ENCODE peak calls at places on chromosomes 16 and 17, in nine cellular contexts. One of them, this sample, is unnamed.

GRCh38 chr16:20844588-20844987 is 38.3 kb downstream of the REXO5 start:
- DNase-seq in type B pancreatic cell: no peak
- DNase-seq in colonic mucosa: no peak
- DNase-seq in IMR-90: no peak
- DNase-seq in upper lobe of right lung: no peak
- DNase-seq in CD14-positive monocyte: no peak
- DNase-seq in tibial nerve: no peak
- DNase-seq in A549: no peak
- DNase-seq in testis: no peak
- DNase-seq in this sample: no peak

GRCh38 chr17:45895304-45895968 is 1.1 kb downstream of the MAPT start:
- DNase-seq in A549: peak
- DNase-seq in colonic mucosa: no peak
- DNase-seq in testis: no peak
- DNase-seq in type B pancreatic cell: no peak
- DNase-seq in IMR-90: no peak
- DNase-seq in tibial nerve: no peak
- DNase-seq in CD14-positive monocyte: no peak
- DNase-seq in upper lobe of right lung: no peak
- DNase-seq in this sample: no peak

GRCh38 chr17:29344201-29344856 is 45.8 kb upstream of the TAOK1 start:
- DNase-seq in testis: no peak
- DNase-seq in colonic mucosa: no peak
- DNase-seq in tibial nerve: no peak
- DNase-seq in type B pancreatic cell: no peak
- DNase-seq in A549: no peak
- DNase-seq in upper lobe of right lung: no peak
- DNase-seq in CD14-positive monocyte: no peak
- DNase-seq in IMR-90: no peak
- DNase-seq in this sample: no peak

GRCh38 chr17:77647531-77647930 is 311.0 kb upstream of the TNRC6C start:
- DNase-seq in A549: no peak
- DNase-seq in tibial nerve: no peak
- DNase-seq in upper lobe of right lung: peak
- DNase-seq in CD14-positive monocyte: no peak
- DNase-seq in testis: no peak
- DNase-seq in colonic mucosa: no peak
- DNase-seq in IMR-90: no peak
- DNase-seq in type B pancreatic cell: peak
- DNase-seq in this sample: no peak

GRCh38 chr16:4477966-4478365 is 1.8 kb downstream of the HMOX2 start:
- DNase-seq in A549: no peak
- DNase-seq in IMR-90: peak
- DNase-seq in colonic mucosa: no peak
- DNase-seq in testis: no peak
- DNase-seq in CD14-positive monocyte: peak
- DNase-seq in upper lobe of right lung: no peak
- DNase-seq in tibial nerve: no peak
- DNase-seq in type B pancreatic cell: no peak
- DNase-seq in this sample: no peak

GRCh38 chr17:32486701-32487459 is at the start of gene CDK5R1:
- DNase-seq in IMR-90: peak
- DNase-seq in A549: peak
- DNase-seq in testis: peak
- DNase-seq in upper lobe of right lung: peak
- DNase-seq in CD14-positive monocyte: no peak
- DNase-seq in colonic mucosa: peak
- DNase-seq in type B pancreatic cell: no peak
- DNase-seq in tibial nerve: no peak
- DNase-seq in this sample: no peak

GRCh38 chr17:7018331-7018964 is 4.4 kb upstream of the BCL6B start:
- DNase-seq in A549: no peak
- DNase-seq in upper lobe of right lung: no peak
- DNase-seq in IMR-90: no peak
- DNase-seq in colonic mucosa: peak
- DNase-seq in type B pancreatic cell: no peak
- DNase-seq in CD14-positive monocyte: no peak
- DNase-seq in tibial nerve: peak
- DNase-seq in testis: peak
- DNase-seq in this sample: peak

GRCh38 chr17:72440961-72441360 is 320.1 kb downstream of the SOX9 start:
- DNase-seq in IMR-90: no peak
- DNase-seq in CD14-positive monocyte: no peak
- DNase-seq in A549: no peak
- DNase-seq in testis: no peak
- DNase-seq in type B pancreatic cell: no peak
- DNase-seq in upper lobe of right lung: no peak
- DNase-seq in tibial nerve: no peak
- DNase-seq in colonic mucosa: no peak
- DNase-seq in this sample: no peak

GRCh38 chr17:56977673-56978395 is at the start of gene SCPEP1:
- DNase-seq in testis: peak
- DNase-seq in type B pancreatic cell: peak
- DNase-seq in upper lobe of right lung: peak
- DNase-seq in IMR-90: peak
- DNase-seq in tibial nerve: peak
- DNase-seq in A549: peak
- DNase-seq in colonic mucosa: peak
- DNase-seq in CD14-positive monocyte: peak
- DNase-seq in this sample: peak

GRCh38 chr16:74874912-74875311 is 100.3 kb upstream of the FA2H start:
- DNase-seq in IMR-90: no peak
- DNase-seq in tibial nerve: no peak
- DNase-seq in upper lobe of right lung: no peak
- DNase-seq in type B pancreatic cell: no peak
- DNase-seq in A549: no peak
- DNase-seq in colonic mucosa: no peak
- DNase-seq in CD14-positive monocyte: no peak
- DNase-seq in testis: no peak
- DNase-seq in this sample: no peak

GRCh38 chr17:5516060-5516792 is 29.9 kb downstream of the MIS12 start:
- DNase-seq in IMR-90: peak
- DNase-seq in testis: no peak
- DNase-seq in tibial nerve: no peak
- DNase-seq in upper lobe of right lung: peak
- DNase-seq in type B pancreatic cell: no peak
- DNase-seq in colonic mucosa: no peak
- DNase-seq in CD14-positive monocyte: no peak
- DNase-seq in A549: peak
- DNase-seq in this sample: no peak

GRCh38 chr17:7046127-7046724 is 2.3 kb upstream of the SLC16A11 start:
- DNase-seq in tibial nerve: no peak
- DNase-seq in testis: no peak
- DNase-seq in CD14-positive monocyte: no peak
- DNase-seq in IMR-90: no peak
- DNase-seq in type B pancreatic cell: peak
- DNase-seq in colonic mucosa: peak
- DNase-seq in upper lobe of right lung: peak
- DNase-seq in A549: no peak
- DNase-seq in this sample: no peak

GRCh38 chr17:63751806-63752205 is 10.2 kb upstream of the STRADA start:
- DNase-seq in type B pancreatic cell: no peak
- DNase-seq in testis: peak
- DNase-seq in IMR-90: no peak
- DNase-seq in upper lobe of right lung: no peak
- DNase-seq in colonic mucosa: no peak
- DNase-seq in tibial nerve: no peak
- DNase-seq in A549: no peak
- DNase-seq in CD14-positive monocyte: peak
- DNase-seq in this sample: no peak

GRCh38 chr17:14080847-14081251 is 11.5 kb downstream of the COX10 start:
- DNase-seq in IMR-90: no peak
- DNase-seq in colonic mucosa: peak
- DNase-seq in upper lobe of right lung: no peak
- DNase-seq in CD14-positive monocyte: no peak
- DNase-seq in A549: no peak
- DNase-seq in tibial nerve: no peak
- DNase-seq in testis: no peak
- DNase-seq in type B pancreatic cell: no peak
- DNase-seq in this sample: no peak

GRCh38 chr17:69223809-69224208 is 4.8 kb downstream of the ABCA10 start:
- DNase-seq in A549: no peak
- DNase-seq in tibial nerve: no peak
- DNase-seq in IMR-90: peak
- DNase-seq in CD14-positive monocyte: no peak
- DNase-seq in type B pancreatic cell: no peak
- DNase-seq in testis: no peak
- DNase-seq in upper lobe of right lung: no peak
- DNase-seq in colonic mucosa: no peak
- DNase-seq in this sample: no peak

GRCh38 chr16:10827691-10828341 is 9.2 kb upstream of the TVP23A start:
- DNase-seq in upper lobe of right lung: peak
- DNase-seq in CD14-positive monocyte: no peak
- DNase-seq in A549: no peak
- DNase-seq in colonic mucosa: peak
- DNase-seq in IMR-90: peak
- DNase-seq in tibial nerve: peak
- DNase-seq in testis: peak
- DNase-seq in type B pancreatic cell: no peak
- DNase-seq in this sample: peak

GRCh38 chr16:23147666-23148065 is 1.6 kb downstream of the USP31 start:
- DNase-seq in CD14-positive monocyte: no peak
- DNase-seq in colonic mucosa: no peak
- DNase-seq in tibial nerve: no peak
- DNase-seq in IMR-90: no peak
- DNase-seq in type B pancreatic cell: no peak
- DNase-seq in upper lobe of right lung: no peak
- DNase-seq in testis: no peak
- DNase-seq in A549: no peak
- DNase-seq in this sample: no peak

GRCh38 chr16:54073356-54073755 is 213.2 kb downstream of the IRX3 start:
- DNase-seq in tibial nerve: no peak
- DNase-seq in CD14-positive monocyte: no peak
- DNase-seq in type B pancreatic cell: no peak
- DNase-seq in testis: no peak
- DNase-seq in colonic mucosa: no peak
- DNase-seq in IMR-90: no peak
- DNase-seq in A549: no peak
- DNase-seq in upper lobe of right lung: no peak
- DNase-seq in this sample: no peak

DNA sequence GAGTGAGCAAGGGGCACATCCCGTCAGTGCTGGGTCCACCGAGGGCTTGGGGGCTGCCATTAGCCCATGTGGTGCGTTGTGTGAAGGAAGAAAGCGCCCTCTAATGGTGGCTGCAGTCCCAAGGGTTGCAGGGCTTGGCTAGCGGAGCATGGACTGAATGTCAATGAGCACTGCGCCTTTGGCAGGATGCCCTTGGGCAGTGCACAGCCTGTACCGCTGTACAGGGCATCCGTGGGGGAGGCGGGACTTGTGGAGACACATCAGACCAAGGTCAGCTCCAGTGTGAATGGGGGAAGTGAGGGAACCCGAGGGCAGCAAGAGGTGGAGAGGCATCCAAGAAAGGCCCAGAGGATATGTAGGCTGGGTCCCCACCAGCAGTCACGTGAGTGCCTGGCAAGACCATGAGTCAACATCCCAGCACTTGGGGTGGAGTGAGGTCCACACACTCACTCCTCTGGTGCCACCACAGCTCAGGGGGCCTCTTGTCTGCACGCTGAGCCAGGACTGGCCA is 75.5 kb upstream of the MED9 start:
- DNase-seq in upper lobe of right lung: no peak
- DNase-seq in testis: peak
- DNase-seq in A549: peak
- DNase-seq in tibial nerve: no peak
- DNase-seq in colonic mucosa: no peak
- DNase-seq in CD14-positive monocyte: peak
- DNase-seq in type B pancreatic cell: no peak
- DNase-seq in IMR-90: no peak
- DNase-seq in this sample: no peak
- TF ChIP-seq CTCF in upper lobe of right lung: peak
- TF ChIP-seq CTCF in testis: no peak
- TF ChIP-seq CTCF in A549: no peak
- TF ChIP-seq CTCF in tibial nerve: no peak
- TF ChIP-seq CTCF in colonic mucosa: no peak
- TF ChIP-seq CTCF in CD14-positive monocyte: no peak
- TF ChIP-seq CTCF in type B pancreatic cell: no peak
- TF ChIP-seq CTCF in IMR-90: peak
- TF ChIP-seq CTCF in this sample: no peak

GRCh38 chr17:80504671-80505413 is 28.4 kb upstream of the NPTX1 start:
- DNase-seq in tibial nerve: no peak
- DNase-seq in type B pancreatic cell: no peak
- DNase-seq in A549: peak
- DNase-seq in CD14-positive monocyte: no peak
- DNase-seq in IMR-90: peak
- DNase-seq in colonic mucosa: no peak
- DNase-seq in upper lobe of right lung: no peak
- DNase-seq in testis: no peak
- DNase-seq in this sample: no peak
- TF ChIP-seq CTCF in tibial nerve: no peak
- TF ChIP-seq CTCF in type B pancreatic cell: no peak
- TF ChIP-seq CTCF in A549: peak
- TF ChIP-seq CTCF in CD14-positive monocyte: no peak
- TF ChIP-seq CTCF in IMR-90: peak
- TF ChIP-seq CTCF in colonic mucosa: no peak
- TF ChIP-seq CTCF in upper lobe of right lung: no peak
- TF ChIP-seq CTCF in testis: no peak
- TF ChIP-seq CTCF in this sample: no peak

GRCh38 chr16:46577988-46578579 is 43.1 kb downstream of the SHCBP1 start:
- DNase-seq in tibial nerve: no peak
- DNase-seq in type B pancreatic cell: no peak
- DNase-seq in testis: no peak
- DNase-seq in colonic mucosa: no peak
- DNase-seq in IMR-90: no peak
- DNase-seq in upper lobe of right lung: no peak
- DNase-seq in A549: no peak
- DNase-seq in CD14-positive monocyte: no peak
- DNase-seq in this sample: no peak
- TF ChIP-seq CTCF in tibial nerve: no peak
- TF ChIP-seq CTCF in type B pancreatic cell: no peak
- TF ChIP-seq CTCF in testis: no peak
- TF ChIP-seq CTCF in colonic mucosa: no peak
- TF ChIP-seq CTCF in IMR-90: no peak
- TF ChIP-seq CTCF in upper lobe of right lung: no peak
- TF ChIP-seq CTCF in A549: no peak
- TF ChIP-seq CTCF in CD14-positive monocyte: no peak
- TF ChIP-seq CTCF in this sample: no peak

GRCh38 chr17:55772086-55772485 is 21.2 kb downstream of the PCTP start:
- DNase-seq in type B pancreatic cell: no peak
- DNase-seq in CD14-positive monocyte: no peak
- DNase-seq in colonic mucosa: no peak
- DNase-seq in upper lobe of right lung: no peak
- DNase-seq in testis: no peak
- DNase-seq in A549: no peak
- DNase-seq in tibial nerve: no peak
- DNase-seq in IMR-90: no peak
- DNase-seq in this sample: no peak
- TF ChIP-seq CTCF in type B pancreatic cell: no peak
- TF ChIP-seq CTCF in CD14-positive monocyte: no peak
- TF ChIP-seq CTCF in colonic mucosa: no peak
- TF ChIP-seq CTCF in upper lobe of right lung: no peak
- TF ChIP-seq CTCF in testis: no peak
- TF ChIP-seq CTCF in A549: no peak
- TF ChIP-seq CTCF in tibial nerve: no peak
- TF ChIP-seq CTCF in IMR-90: no peak
- TF ChIP-seq CTCF in this sample: no peak

GRCh38 chr17:17888821-17889220 is 52.0 kb upstream of the SREBF1 start:
- DNase-seq in CD14-positive monocyte: no peak
- DNase-seq in colonic mucosa: no peak
- DNase-seq in upper lobe of right lung: no peak
- DNase-seq in type B pancreatic cell: no peak
- DNase-seq in IMR-90: peak
- DNase-seq in tibial nerve: no peak
- DNase-seq in testis: no peak
- DNase-seq in A549: peak
- DNase-seq in this sample: no peak
- TF ChIP-seq CTCF in CD14-positive monocyte: no peak
- TF ChIP-seq CTCF in colonic mucosa: no peak
- TF ChIP-seq CTCF in upper lobe of right lung: no peak
- TF ChIP-seq CTCF in type B pancreatic cell: peak
- TF ChIP-seq CTCF in IMR-90: peak
- TF ChIP-seq CTCF in tibial nerve: no peak
- TF ChIP-seq CTCF in testis: no peak
- TF ChIP-seq CTCF in A549: no peak
- TF ChIP-seq CTCF in this sample: no peak

GRCh38 chr16:80317132-80318098 is 223.4 kb upstream of the DYNLRB2 start:
- DNase-seq in upper lobe of right lung: no peak
- DNase-seq in colonic mucosa: no peak
- DNase-seq in CD14-positive monocyte: no peak
- DNase-seq in tibial nerve: no peak
- DNase-seq in A549: no peak
- DNase-seq in type B pancreatic cell: no peak
- DNase-seq in testis: no peak
- DNase-seq in IMR-90: peak
- DNase-seq in this sample: no peak
- TF ChIP-seq CTCF in upper lobe of right lung: peak
- TF ChIP-seq CTCF in colonic mucosa: no peak
- TF ChIP-seq CTCF in CD14-positive monocyte: no peak
- TF ChIP-seq CTCF in tibial nerve: no peak
- TF ChIP-seq CTCF in A549: no peak
- TF ChIP-seq CTCF in type B pancreatic cell: peak
- TF ChIP-seq CTCF in testis: no peak
- TF ChIP-seq CTCF in IMR-90: peak
- TF ChIP-seq CTCF in this sample: no peak